ENCODE peak calls at places on chromosomes 4 and X, in five cellular contexts. N is cardiac muscle cell, P is lower lobe of right lung, H is fibroblast of pulmonary artery, U is kidney. V is an unnamed sample.

GRCh38 chrX:22527302-22527701 is 254.6 kb downstream of the CBLL2 start:
- DNase-seq in U (no peak), H (no peak), N (no peak), P (no peak), V (no peak)

GRCh38 chr4:48133668-48134444 is at the start of gene TXK:
- DNase-seq in U (no peak), N (peak), H (no peak), P (no peak), V (no peak)

GRCh38 chrX:1400049-1400448 is 8.1 kb upstream of the SLC25A6 start:
- DNase-seq in U (peak), H (no peak), P (peak), N (no peak), V (no peak)

GRCh38 chrX:39819921-39820849 is 277.6 kb downstream of the BCOR start:
- DNase-seq in P (no peak), U (no peak), H (peak), N (peak), V (no peak)

GRCh38 chr4:125440814-125441213 is 126.1 kb downstream of the FAT4 start:
- DNase-seq in H (no peak), U (no peak), P (no peak), N (no peak), V (no peak)

GRCh38 chr4:41865306-41865980 is 69.8 kb upstream of the TMEM33 start:
- DNase-seq in U (no peak), H (peak), N (peak), P (no peak), V (no peak)

GRCh38 chrX:29110041-29110440 is 522.8 kb downstream of the IL1RAPL1 start:
- DNase-seq in N (no peak), H (no peak), P (no peak), U (no peak), V (no peak)

GRCh38 chr4:182265881-182266280 is 22.7 kb downstream of the TENM3 start:
- DNase-seq in N (no peak), H (no peak), U (no peak), P (no peak), V (no peak)

GRCh38 chr4:78372282-78372988 is 179.1 kb upstream of the ANXA3 start:
- DNase-seq in P (no peak), H (no peak), U (no peak), N (no peak), V (no peak)

GRCh38 chr4:42906906-42907774 is 14.6 kb downstream of the GRXCR1 start:
- DNase-seq in H (no peak), N (no peak), U (peak), P (no peak), V (no peak)

GRCh38 chr4:8340721-8341680 is 71.4 kb downstream of the HTRA3 start:
- DNase-seq in N (peak), P (no peak), H (peak), U (peak), V (no peak)

GRCh38 chrX:5876984-5877655 is 351.5 kb downstream of the NLGN4X start:
- DNase-seq in N (no peak), U (no peak), P (no peak), H (no peak), V (no peak)

GRCh38 chr4:137558951-137559350 is 26.7 kb upstream of the PCDH18 start:
- DNase-seq in U (no peak), N (peak), P (no peak), H (peak), V (peak)

GRCh38 chr4:3524920-3525319 is 7.3 kb downstream of the LRPAP1 start:
- DNase-seq in P (peak), U (peak), N (no peak), H (no peak), V (no peak)

GRCh38 chrX:110321670-110322069 is 3.8 kb upstream of the AMMECR1 start:
- DNase-seq in U (no peak), N (no peak), H (no peak), P (no peak), V (no peak)

GRCh38 chr4:146245899-146246298 is 31.6 kb downstream of the REELD1 start:
- DNase-seq in P (no peak), N (peak), U (peak), H (no peak), V (no peak)

GRCh38 chr4:22672519-22672918 is 20.2 kb upstream of the GBA3 start:
- DNase-seq in U (no peak), P (no peak), N (no peak), H (no peak), V (no peak)

GRCh38 chrX:136546369-136546768 is 14.4 kb downstream of the VGLL1 start:
- DNase-seq in U (no peak), H (no peak), N (no peak), P (no peak), V (no peak)

GRCh38 chr4:3436798-3437581 is 4.8 kb upstream of the HGFAC start:
- DNase-seq in N (peak), U (peak), P (no peak), H (peak), V (no peak)

GRCh38 chrX:40149286-40150175 is 51.8 kb upstream of the BCOR start:
- DNase-seq in P (no peak), U (no peak), H (no peak), N (no peak), V (no peak)

GRCh38 chr4:157837071-157837470 is 335.8 kb downstream of the GASK1B start:
- DNase-seq in P (no peak), N (no peak), U (no peak), H (no peak), V (no peak)

GRCh38 chr4:153705743-153706468 is 21.8 kb downstream of the TLR2 start:
- DNase-seq in P (no peak), U (no peak), H (no peak), N (no peak), V (no peak)

GRCh38 chrX:105752334-105752733 is 70.0 kb upstream of the NRK start:
- DNase-seq in U (no peak), N (peak), H (no peak), P (no peak), V (no peak)

GRCh38 chr4:147769386-147769785 is 37.5 kb downstream of the ARHGAP10 start:
- DNase-seq in H (no peak), U (no peak), P (no peak), N (no peak), V (no peak)

GRCh38 chrX:85963736-85964135 is 83.6 kb downstream of the CHM start:
- DNase-seq in H (peak), U (no peak), N (peak), P (no peak), V (peak)

GRCh38 chr4:107896158-107896645 is 35.1 kb upstream of the CYP2U1 start:
- DNase-seq in H (peak), P (no peak), N (peak), U (no peak), V (peak)

GRCh38 chrX:13028871-13029336 is 15.5 kb downstream of the FAM9C start:
- DNase-seq in H (no peak), P (no peak), N (no peak), U (no peak), V (no peak)
- H3K4me3 ChIP-seq in H (no peak), P (no peak), N (no peak), U (no peak), V (no peak)

DNA sequence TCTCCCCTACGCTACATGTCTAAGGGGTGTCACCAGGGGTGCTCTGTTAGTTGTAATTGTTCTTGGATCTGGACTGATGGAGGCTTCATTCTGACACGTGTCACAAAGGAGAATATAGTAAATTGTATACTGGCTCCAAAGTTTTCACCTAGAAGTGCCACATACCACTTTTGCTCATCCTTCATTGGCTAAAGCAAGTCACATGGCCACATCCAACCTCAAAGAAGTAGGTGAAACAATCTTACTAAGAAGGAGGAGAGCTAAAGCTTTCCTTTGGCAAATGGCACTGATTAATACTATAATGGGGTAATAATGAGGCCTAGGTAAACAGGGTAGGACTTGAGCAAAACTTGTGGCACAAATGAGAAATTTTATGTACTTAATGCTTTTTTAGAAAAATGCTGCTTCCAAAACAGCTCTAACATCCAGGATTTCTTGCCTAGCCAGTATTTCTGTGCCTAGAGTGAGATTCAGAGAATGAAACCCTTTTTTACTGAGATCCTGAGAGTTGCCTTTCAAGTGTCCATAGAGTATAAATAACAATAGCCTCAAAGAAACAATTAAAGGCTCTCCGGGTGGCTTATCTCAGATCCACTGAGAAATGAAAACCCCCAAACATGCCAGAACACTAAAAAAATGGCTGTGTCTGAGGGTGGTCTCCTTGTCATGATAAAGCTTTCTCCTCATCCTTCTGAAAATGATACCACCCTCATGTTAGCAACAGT is 34.7 kb downstream of the NHS start:
- DNase-seq in P (no peak), U (no peak), H (no peak), N (no peak), V (no peak)
- H3K4me3 ChIP-seq in P (no peak), U (no peak), H (no peak), N (no peak), V (no peak)

GRCh38 chr4:111466821-111467605 is 678.2 kb upstream of the FAM241A start:
- DNase-seq in H (no peak), N (no peak), P (no peak), U (no peak), V (no peak)
- H3K4me3 ChIP-seq in H (no peak), N (no peak), P (no peak), U (no peak), V (no peak)

DNA sequence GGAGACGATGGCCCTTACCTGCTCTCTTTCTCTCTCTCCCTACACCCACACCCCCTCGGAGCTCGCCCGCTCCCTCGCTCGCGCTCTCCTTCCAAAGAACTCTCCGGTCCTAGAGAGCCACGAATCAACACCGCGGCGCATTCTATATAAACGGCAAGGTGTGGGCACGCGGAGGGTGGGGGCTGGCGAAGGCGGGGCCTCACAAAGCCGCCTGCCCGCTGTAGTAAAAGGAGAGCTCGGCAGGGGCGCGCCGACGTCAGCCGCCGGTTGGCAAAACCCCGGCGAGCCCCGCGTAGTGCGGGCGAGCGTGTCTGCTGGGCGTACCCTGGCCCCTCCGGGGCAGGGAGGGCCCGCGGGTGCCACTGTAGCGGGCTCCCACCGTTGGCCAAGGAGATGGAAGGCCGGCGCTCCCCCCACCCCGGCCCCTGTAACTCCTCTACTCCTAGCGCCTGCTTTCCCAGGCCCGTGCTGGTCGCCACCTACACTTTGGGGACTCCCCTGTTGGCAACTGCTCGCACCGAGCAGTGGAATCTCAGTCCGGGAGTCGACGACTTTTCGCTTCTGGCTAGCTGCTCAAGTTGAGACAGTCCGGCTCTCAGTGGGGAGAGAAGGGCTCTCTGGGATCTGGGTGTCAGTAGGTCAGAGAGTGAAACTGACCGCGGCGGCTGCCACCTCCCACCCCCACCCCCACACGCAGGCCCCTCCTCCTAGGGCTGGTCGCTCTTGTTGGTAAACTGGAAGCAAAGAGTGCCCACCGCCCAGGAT is 325.5 kb upstream of the F9 start:
- DNase-seq in H (no peak), P (peak), U (peak), N (no peak), V (no peak)
- H3K4me3 ChIP-seq in H (peak), P (peak), U (peak), N (peak), V (peak)

GRCh38 chrX:129738466-129739308 is at the start of gene XPNPEP2:
- DNase-seq in P (no peak), H (peak), U (no peak), N (peak), V (no peak)
- H3K4me3 ChIP-seq in P (no peak), H (no peak), U (peak), N (no peak), V (no peak)

DNA sequence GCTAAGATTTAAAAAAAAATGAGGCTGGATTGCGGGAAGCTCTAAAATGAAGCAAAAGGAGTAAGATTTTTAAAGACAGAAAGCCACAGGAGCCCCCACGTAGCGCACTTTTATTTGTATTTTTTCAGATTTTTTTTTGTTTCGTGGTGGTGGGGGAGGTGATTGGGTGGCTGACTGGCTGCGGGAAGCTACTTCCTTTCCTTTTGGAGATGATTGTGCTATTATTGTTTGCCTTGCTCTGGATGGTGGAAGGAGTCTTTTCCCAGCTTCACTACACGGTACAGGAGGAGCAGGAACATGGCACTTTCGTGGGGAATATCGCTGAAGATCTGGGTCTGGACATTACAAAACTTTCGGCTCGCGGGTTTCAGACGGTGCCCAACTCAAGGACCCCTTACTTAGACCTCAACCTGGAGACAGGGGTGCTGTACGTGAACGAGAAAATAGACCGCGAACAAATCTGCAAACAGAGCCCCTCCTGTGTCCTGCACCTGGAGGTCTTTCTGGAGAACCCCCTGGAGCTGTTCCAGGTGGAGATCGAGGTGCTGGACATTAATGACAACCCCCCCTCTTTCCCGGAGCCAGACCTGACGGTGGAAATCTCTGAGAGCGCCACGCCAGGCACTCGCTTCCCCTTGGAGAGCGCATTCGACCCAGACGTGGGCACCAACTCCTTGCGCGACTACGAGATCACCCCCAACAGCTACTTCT is 993 bp downstream of the PCDH10 start:
- DNase-seq in N (peak), P (no peak), U (peak), H (peak), V (no peak)
- H3K4me3 ChIP-seq in N (peak), P (peak), U (peak), H (peak), V (no peak)

DNA sequence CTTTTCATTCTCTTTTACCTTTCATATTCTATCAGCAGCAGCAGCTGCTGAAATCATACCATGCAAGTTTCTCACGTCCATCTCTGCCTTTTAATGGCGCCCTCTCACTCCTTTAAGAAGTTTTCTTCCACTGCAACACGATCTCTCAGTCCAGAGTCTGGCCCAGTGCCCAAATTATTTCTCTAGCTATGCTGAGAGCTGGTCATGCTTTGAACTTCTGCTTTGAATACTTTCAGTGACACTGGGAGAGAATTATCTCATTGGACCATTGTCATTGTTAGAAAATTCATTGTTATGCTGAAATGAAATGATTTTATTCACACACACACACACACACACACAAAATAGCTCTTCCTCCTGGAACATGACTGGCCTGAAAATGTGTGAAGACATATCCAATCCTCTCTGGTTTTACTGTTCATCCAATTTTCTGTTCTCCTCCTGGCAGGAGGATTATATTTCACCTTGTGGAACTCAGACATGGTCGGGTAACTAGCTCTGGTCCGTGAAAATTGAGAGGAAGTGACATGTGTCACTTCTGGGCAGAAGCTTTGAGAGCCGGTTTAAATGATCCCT is 1.3 kb upstream of the PDHA1 start:
- DNase-seq in N (peak), U (no peak), P (no peak), H (no peak), V (no peak)
- H3K4me3 ChIP-seq in N (no peak), U (no peak), P (no peak), H (no peak), V (no peak)

GRCh38 chr4:2285665-2286381 is 23.9 kb upstream of the MXD4 start:
- DNase-seq in H (no peak), U (peak), N (no peak), P (peak), V (no peak)

GRCh38 chr4:2283199-2283711 is 21.3 kb upstream of the MXD4 start:
- DNase-seq in N (no peak), P (peak), U (peak), H (no peak), V (no peak)

GRCh38 chr4:2286904-2287593 is 25.1 kb upstream of the MXD4 start:
- DNase-seq in H (no peak), P (no peak), N (peak), U (peak), V (no peak)

GRCh38 chr4:2284161-2284933 is 22.4 kb upstream of the MXD4 start:
- DNase-seq in H (no peak), P (peak), N (no peak), U (peak), V (no peak)

GRCh38 chr4:2284934-2285664 is 23.2 kb upstream of the MXD4 start:
- DNase-seq in N (peak), P (peak), U (peak), H (peak), V (peak)
- H3K4me3 ChIP-seq in N (no peak), P (no peak), U (no peak), H (no peak), V (no peak)

GRCh38 chrX:34653811-34654210 is 3.3 kb downstream of the TMEM47 start:
- DNase-seq in P (no peak), H (peak), U (no peak), N (no peak), V (no peak)
- H3K4me3 ChIP-seq in P (peak), H (peak), U (peak), N (peak), V (peak)

DNA sequence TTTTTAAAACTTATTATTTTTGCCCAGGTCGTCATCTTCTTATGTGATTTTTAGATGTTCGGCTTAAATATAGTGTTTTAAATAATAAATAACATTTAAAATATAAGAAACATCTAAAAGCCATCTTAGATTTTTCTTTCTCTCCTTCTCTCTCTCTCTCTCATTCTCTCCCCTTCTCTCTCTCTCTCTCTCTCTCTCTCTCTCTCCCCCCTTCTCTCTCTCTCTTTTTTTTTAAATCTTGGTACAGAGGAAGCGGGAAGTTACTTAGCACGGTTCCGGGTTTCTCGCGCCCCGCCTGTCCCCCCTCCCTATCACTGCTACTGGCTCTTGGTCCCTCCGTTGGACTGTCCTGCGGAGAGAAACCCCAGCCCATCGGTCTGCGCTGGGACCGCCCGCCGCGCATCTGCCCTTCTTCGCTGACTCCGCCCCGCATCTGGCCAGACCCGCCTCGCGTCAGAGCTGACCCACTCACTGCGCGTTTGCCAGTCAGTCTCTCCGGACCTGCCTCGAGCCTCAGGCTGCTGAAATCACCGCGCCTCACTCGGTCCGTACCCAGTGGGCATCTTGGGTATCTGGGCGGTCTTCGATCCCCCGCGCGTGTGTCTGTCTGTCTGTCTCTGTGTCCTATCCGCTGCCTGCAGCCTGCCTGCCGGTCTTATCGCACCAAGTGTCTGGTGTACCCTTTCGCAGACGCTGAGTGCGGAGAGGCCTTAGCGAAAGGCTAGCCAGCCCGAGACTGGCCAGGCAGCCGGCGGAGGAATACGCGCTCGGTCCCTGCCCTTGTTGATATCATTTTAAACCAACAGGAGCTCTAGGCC is at the start of gene PABPC5:
- DNase-seq in U (peak), P (peak), H (peak), N (peak), V (peak)
- H3K4me3 ChIP-seq in U (peak), P (peak), H (peak), N (peak), V (peak)

V was measured in AG09309.